ENCODE peak calls at places on chromosomes 4 and X, in ten cellular contexts. L, G, M, J, T, K, X, C, B and N are unnamed samples.

GRCh38 chr4:11232004-11232403 is 196.7 kb downstream of the HS3ST1 start:
- DNase-seq in L (no peak), G (no peak), M (no peak), J (peak; percentile 32), T (no peak), K (no peak), X (no peak), C (no peak), B (no peak), N (no peak)

GRCh38 chrX:68503830-68504229 is 5.0 kb downstream of the YIPF6 start:
- DNase-seq in L (no peak), G (no peak), M (no peak), J (no peak), T (no peak), K (no peak), X (no peak), C (no peak), B (no peak), N (no peak)

GRCh38 chr4:19819737-19820136 is 432.0 kb upstream of the SLIT2 start:
- DNase-seq in L (no peak), G (no peak), M (no peak), J (no peak), T (no peak), K (no peak), X (no peak), C (no peak), B (no peak), N (no peak)

GRCh38 chr4:144633215-144633614 is 12.7 kb upstream of the HHIP start:
- DNase-seq in L (no peak), G (no peak), M (no peak), J (no peak), T (no peak), K (no peak), X (no peak), C (no peak), B (no peak), N (no peak)

GRCh38 chr4:107721436-107722090 is 1.5 kb upstream of the PAPSS1 start:
- DNase-seq in L (peak; percentile 75), G (no peak), M (no peak), J (no peak), T (no peak), K (peak; percentile 41), X (no peak), C (peak; percentile 62), B (no peak), N (no peak)

GRCh38 chr4:113636877-113637276 is 124.7 kb downstream of the CAMK2D start:
- DNase-seq in L (no peak), G (no peak), M (no peak), J (peak; percentile 78), T (no peak), K (no peak), X (no peak), C (no peak), B (no peak), N (no peak)

GRCh38 chrX:9897761-9898161 is 69.4 kb upstream of the CLDN34 start:
- DNase-seq in L (no peak), G (no peak), M (no peak), J (peak; percentile 80), T (no peak), K (no peak), X (no peak), C (no peak), B (no peak), N (no peak)

GRCh38 chr4:41318839-41319530 is 62.3 kb downstream of the UCHL1 start:
- DNase-seq in L (no peak), G (no peak), M (no peak), J (no peak), T (peak; percentile 80), K (no peak), X (no peak), C (peak; percentile 82), B (no peak), N (no peak)

GRCh38 chrX:69152398-69152797 is 12.9 kb downstream of the PJA1 start:
- DNase-seq in L (peak; percentile 21), G (no peak), M (no peak), J (no peak), T (peak; percentile 33), K (peak; percentile 36), X (no peak), C (peak; percentile 83), B (peak; percentile 58), N (peak; percentile 14)

GRCh38 chr4:187633245-187633644 is 362.3 kb upstream of the ZFP42 start:
- DNase-seq in L (no peak), G (no peak), M (no peak), J (no peak), T (no peak), K (no peak), X (no peak), C (no peak), B (no peak), N (no peak)

GRCh38 chr4:67935888-67936287 is 27.4 kb downstream of the TMPRSS11A start:
- DNase-seq in L (no peak), G (no peak), M (no peak), J (no peak), T (no peak), K (no peak), X (no peak), C (no peak), B (no peak), N (no peak)

GRCh38 chr4:67933038-67933437 is 30.3 kb downstream of the TMPRSS11A start:
- DNase-seq in L (no peak), G (no peak), M (no peak), J (no peak), T (no peak), K (no peak), X (no peak), C (no peak), B (no peak), N (no peak)

GRCh38 chr4:67931256-67931655 is 32.0 kb downstream of the TMPRSS11A start:
- DNase-seq in L (no peak), G (no peak), M (no peak), J (no peak), T (no peak), K (no peak), X (no peak), C (no peak), B (no peak), N (no peak)

GRCh38 chr4:67934628-67935027 is 28.7 kb downstream of the TMPRSS11A start:
- DNase-seq in L (no peak), G (no peak), M (no peak), J (no peak), T (no peak), K (no peak), X (no peak), C (no peak), B (no peak), N (no peak)

DNA sequence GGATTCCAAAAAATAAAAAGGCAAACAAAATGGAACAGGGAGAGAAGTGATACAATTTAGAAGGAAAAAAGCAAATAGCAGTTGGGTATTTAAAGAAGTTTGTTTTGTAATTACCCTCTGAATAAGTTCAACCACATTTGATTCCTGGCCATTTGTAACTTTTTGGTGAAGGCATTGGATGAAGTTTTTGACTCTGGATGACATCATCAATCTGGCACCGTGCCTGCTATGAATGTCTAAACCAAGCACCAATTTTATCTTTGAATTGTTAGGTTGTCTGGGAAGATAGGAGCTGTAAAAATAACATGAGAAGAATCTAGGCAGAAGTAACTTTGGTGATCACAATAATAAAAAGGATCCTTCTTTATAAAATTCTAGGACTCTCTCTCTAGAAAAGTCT is 29.5 kb downstream of the TMPRSS11A start:
- DNase-seq in L (no peak), G (no peak), M (no peak), J (peak; percentile 11), T (no peak), K (no peak), X (no peak), C (no peak), B (no peak), N (no peak)
- H3K27ac ChIP-seq in L (no peak overlapping the region), G (no peak overlapping the region), M (no peak overlapping the region), J (no peak overlapping the region), T (no peak overlapping the region), K (no peak overlapping the region), X (no peak overlapping the region), C (no peak overlapping the region), B (no peak overlapping the region), N (no peak overlapping the region)

DNA sequence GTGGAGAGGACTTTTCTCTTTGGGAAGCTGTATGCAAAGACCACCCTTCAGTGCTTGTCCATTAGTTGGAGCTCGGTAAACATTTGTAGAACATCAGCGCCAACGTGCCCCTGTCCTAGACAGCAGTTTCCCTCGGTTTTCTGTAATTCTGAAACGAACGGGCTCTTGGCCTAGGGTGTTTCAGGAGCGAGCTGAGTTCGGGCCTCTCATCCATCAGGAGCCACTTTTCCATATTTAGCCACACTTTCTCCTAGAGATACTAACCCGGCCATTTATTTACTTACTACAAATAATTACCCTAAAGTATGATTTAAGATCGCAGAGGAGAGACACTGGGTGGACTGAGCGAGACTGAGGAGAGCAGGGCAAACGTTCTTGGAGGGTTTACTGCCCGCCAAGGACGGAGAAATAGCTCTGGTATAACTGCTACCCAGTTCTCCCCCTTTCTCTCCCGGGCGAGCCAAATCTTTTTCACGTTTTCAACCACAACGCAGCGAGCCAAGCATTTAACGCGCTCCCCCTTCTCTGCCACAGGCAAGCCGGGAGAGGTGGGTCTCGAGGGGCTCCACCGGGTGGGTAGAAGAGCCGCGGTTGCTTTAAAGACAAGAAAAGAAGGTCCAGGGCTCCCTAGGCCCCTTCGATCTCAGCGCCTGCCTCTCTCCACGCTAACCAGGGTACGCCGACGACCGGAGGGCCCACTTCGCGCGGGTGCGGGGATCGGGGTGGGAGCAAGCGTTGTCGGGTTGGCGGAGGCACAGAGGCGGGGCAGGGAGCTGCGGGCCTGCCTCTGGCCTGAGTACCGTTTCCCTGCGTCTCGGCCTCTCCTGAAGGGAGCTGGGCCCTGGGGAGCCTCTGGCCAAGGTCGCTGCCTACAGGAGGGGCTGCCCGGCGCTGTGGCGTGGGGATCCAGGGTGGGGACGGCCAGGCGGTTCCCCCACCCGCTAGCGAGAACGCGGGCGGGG is 10.8 kb upstream of the PITX2 start:
- DNase-seq in L (peak; percentile 50), G (no peak), M (peak; percentile 29), J (no peak), T (no peak), K (no peak), X (no peak), C (no peak), B (no peak), N (no peak)
- H3K27ac ChIP-seq in L (no peak overlapping the region), G (no peak overlapping the region), M (no peak overlapping the region), J (no peak overlapping the region), T (no peak overlapping the region), K (no peak overlapping the region), X (no peak overlapping the region), C (no peak overlapping the region), B (no peak overlapping the region), N (no peak overlapping the region)

DNA sequence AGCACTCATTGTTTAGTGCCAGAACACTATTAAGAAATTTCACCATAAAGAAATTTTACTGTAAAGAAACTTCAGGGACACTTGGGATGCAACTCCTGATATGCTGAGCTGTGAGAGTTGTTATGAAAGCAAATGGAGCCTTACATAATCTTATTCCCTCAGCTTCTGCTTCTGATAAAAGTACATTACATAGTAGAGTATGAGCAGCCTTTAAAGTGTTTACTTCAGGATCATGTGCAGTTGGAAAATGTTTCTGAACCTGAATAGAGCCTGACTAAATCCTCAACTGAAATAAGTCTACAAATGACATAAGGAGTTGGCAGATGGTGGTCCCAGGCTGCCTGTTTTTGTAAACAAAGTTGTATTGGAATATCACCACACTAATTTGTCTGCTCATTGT is 19.3 kb downstream of the RASSF6 start:
- DNase-seq in L (no peak), G (no peak), M (no peak), J (peak; percentile 23), T (no peak), K (no peak), X (no peak), C (no peak), B (no peak), N (no peak)
- H3K27ac ChIP-seq in L (no peak overlapping the region), G (no peak overlapping the region), M (no peak overlapping the region), J (no peak overlapping the region), T (peak overlapping the region; percentile 93), K (peak overlapping the region; percentile 0), X (no peak overlapping the region), C (no peak overlapping the region), B (no peak overlapping the region), N (no peak overlapping the region)

GRCh38 chr4:105060628-105061027 is 86.0 kb upstream of the TET2 start:
- DNase-seq in L (no peak), G (no peak), M (no peak), J (peak; percentile 24), T (no peak), K (no peak), X (no peak), C (no peak), B (no peak), N (no peak)
- H3K27ac ChIP-seq in L (no peak overlapping the region), G (no peak overlapping the region), M (no peak overlapping the region), J (no peak overlapping the region), T (no peak overlapping the region), K (no peak overlapping the region), X (no peak overlapping the region), C (no peak overlapping the region), B (no peak overlapping the region), N (no peak overlapping the region)